ENCODE peak calls at places on chromosomes 12 and 14, in six cellular contexts. O is nephron progenitor cell; K is GM20000; S is CD4-positive, alpha-beta T cell; Q is lung; E is fibroblast of mammary gland. U is an unnamed sample.

GRCh38 chr14:78310263-78310662 is 140.1 kb downstream of the NRXN3 start:
- DNase-seq in O (no peak), K (no peak), S (no peak), Q (no peak), E (no peak), U (no peak)

GRCh38 chr12:133221241-133221640 is 14.4 kb downstream of the ANHX start:
- DNase-seq in O (no peak), K (no peak), S (no peak), Q (peak), E (no peak), U (peak)

GRCh38 chr14:93731753-93732152 is 56.5 kb downstream of the PRIMA1 start:
- DNase-seq in O (no peak), K (no peak), S (no peak), Q (peak), E (no peak), U (no peak)

GRCh38 chr12:26935636-26936378 is 2.0 kb downstream of the INTS13 start:
- DNase-seq in O (no peak), K (no peak), S (no peak), Q (no peak), E (no peak), U (no peak)

GRCh38 chr12:129660961-129661360 is 242.9 kb downstream of the TMEM132D start:
- DNase-seq in O (no peak), K (no peak), S (no peak), Q (no peak), E (no peak), U (no peak)

GRCh38 chr14:74213907-74214803 is 25.1 kb upstream of the VSX2 start:
- DNase-seq in O (no peak), K (no peak), S (no peak), Q (no peak), E (no peak), U (no peak)

GRCh38 chr14:104664588-104664987 is 24.8 kb upstream of the INF2 start:
- DNase-seq in O (no peak), K (no peak), S (no peak), Q (no peak), E (no peak), U (no peak)

GRCh38 chr12:915090-915489 is 34.4 kb downstream of the RAD52 start:
- DNase-seq in O (no peak), K (no peak), S (no peak), Q (no peak), E (no peak), U (no peak)

GRCh38 chr12:6363330-6364036 is 11.9 kb downstream of the SCNN1A start:
- DNase-seq in O (peak), K (peak), S (peak), Q (no peak), E (peak), U (peak)

GRCh38 chr14:50039734-50040400 is 76.5 kb downstream of the VCPKMT start:
- DNase-seq in O (no peak), K (no peak), S (no peak), Q (peak), E (peak), U (no peak)

GRCh38 chr14:71554959-71555612 is 377.1 kb upstream of the RGS6 start:
- DNase-seq in O (no peak), K (no peak), S (no peak), Q (no peak), E (no peak), U (no peak)

GRCh38 chr14:93723001-93723400 is 65.3 kb downstream of the PRIMA1 start:
- DNase-seq in O (no peak), K (no peak), S (no peak), Q (no peak), E (no peak), U (no peak)

GRCh38 chr12:34387711-34388635 is 365.7 kb downstream of the ALG10 start:
- DNase-seq in O (no peak), K (no peak), S (no peak), Q (no peak), E (no peak), U (no peak)

GRCh38 chr12:43789941-43790340 is 16.2 kb downstream of the TWF1 start:
- DNase-seq in O (no peak), K (no peak), S (no peak), Q (no peak), E (peak), U (no peak)

GRCh38 chr12:27284751-27285150 is 40.7 kb downstream of the STK38L start:
- DNase-seq in O (no peak), K (peak), S (no peak), Q (no peak), E (peak), U (peak)

GRCh38 chr12:103909811-103910210 is 20.4 kb upstream of the HSP90B1 start:
- DNase-seq in O (no peak), K (no peak), S (no peak), Q (no peak), E (no peak), U (no peak)

GRCh38 chr12:9751204-9752144 is 9.2 kb downstream of the CD69 start:
- DNase-seq in O (no peak), K (no peak), S (peak), Q (no peak), E (peak), U (no peak)

GRCh38 chr12:47687636-47688035 is 18.2 kb downstream of the RPAP3 start:
- DNase-seq in O (no peak), K (no peak), S (no peak), Q (no peak), E (no peak), U (no peak)

GRCh38 chr14:77589099-77589498 is 27.3 kb downstream of the SPTLC2 start:
- DNase-seq in O (no peak), K (no peak), S (no peak), Q (no peak), E (no peak), U (no peak)

GRCh38 chr14:53519137-53519536 is 366.0 kb upstream of the DDHD1 start:
- DNase-seq in O (no peak), K (no peak), S (no peak), Q (no peak), E (peak), U (no peak)

GRCh38 chr12:94867066-94867855 is 136.2 kb downstream of the NDUFA12 start:
- DNase-seq in O (no peak), K (peak), S (no peak), Q (no peak), E (peak), U (peak)

GRCh38 chr14:100056431-100056830 is 8.8 kb upstream of the EVL start:
- DNase-seq in O (no peak), K (no peak), S (no peak), Q (no peak), E (no peak), U (no peak)

GRCh38 chr14:100059433-100059781 is 5.8 kb upstream of the EVL start:
- DNase-seq in O (no peak), K (no peak), S (no peak), Q (no peak), E (no peak), U (no peak)

GRCh38 chr14:100058777-100059432 is 6.3 kb upstream of the EVL start:
- DNase-seq in O (no peak), K (peak), S (no peak), Q (no peak), E (no peak), U (peak)

GRCh38 chr14:100054553-100055075 is 10.6 kb upstream of the EVL start:
- DNase-seq in O (no peak), K (no peak), S (no peak), Q (no peak), E (no peak), U (no peak)

DNA sequence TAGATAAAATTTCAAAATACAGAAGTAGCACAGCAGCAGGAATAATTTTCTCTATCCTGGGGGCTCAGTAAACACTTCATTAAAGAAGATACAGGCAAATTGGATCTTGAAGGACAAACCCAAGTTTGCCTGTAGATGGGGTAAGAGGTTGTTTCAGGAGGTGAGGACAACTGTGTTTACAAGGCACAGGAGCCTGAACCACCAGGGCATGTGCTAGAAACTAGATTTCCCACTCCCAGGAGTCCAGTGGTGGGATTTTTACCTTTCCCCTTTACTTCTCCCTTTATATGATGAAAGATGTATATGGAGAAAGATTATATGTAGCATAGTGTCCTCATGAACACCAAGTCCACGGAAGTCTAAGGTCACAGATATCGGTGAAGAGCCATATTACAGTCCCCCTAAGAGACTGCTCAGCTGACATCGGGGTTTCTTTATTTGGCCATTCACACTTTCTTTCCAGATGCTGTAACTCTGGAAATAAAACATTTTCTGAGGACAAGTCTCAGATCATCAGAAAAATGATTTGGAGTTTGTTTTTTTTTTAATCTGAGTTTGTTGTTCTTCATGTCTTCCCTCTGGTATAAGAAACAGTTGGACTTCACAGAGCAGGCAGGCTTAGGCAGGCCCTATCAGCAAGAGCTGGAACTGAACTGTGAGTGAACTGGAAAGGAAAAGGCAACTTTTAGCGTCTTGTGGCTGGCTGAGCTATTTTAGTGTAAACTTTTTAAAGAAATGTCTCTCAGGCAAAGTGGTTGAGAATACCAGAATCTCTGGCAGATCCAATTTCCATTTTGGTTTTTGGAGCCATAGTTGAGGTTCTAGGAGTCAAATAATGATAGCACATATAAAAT is 8.0 kb upstream of the EVL start:
- DNase-seq in O (no peak), K (peak), S (no peak), Q (no peak), E (peak), U (peak)
- TF ChIP-seq CTCF in O (no peak), K (peak), S (peak), Q (peak), E (peak), U (peak)

GRCh38 chr14:20343092-20343854 is at the start of gene PARP2:
- DNase-seq in O (peak), K (peak), S (peak), Q (peak), E (peak), U (peak)
- TF ChIP-seq CTCF in O (no peak), K (no peak), S (no peak), Q (no peak), E (no peak), U (no peak)

GRCh38 chr14:75578786-75579781 is 664 bp downstream of the FLVCR2 start:
- DNase-seq in O (no peak), K (peak), S (no peak), Q (no peak), E (peak), U (no peak)
- TF ChIP-seq CTCF in O (no peak), K (no peak), S (no peak), Q (no peak), E (peak), U (no peak)

GRCh38 chr14:96501746-96502620 is at the start of gene PAPOLA:
- DNase-seq in O (peak), K (peak), S (peak), Q (peak), E (peak), U (peak)
- TF ChIP-seq CTCF in O (no peak), K (no peak), S (peak), Q (no peak), E (no peak), U (no peak)

GRCh38 chr12:70824511-70824910 is 96.0 kb downstream of the PTPRR start:
- DNase-seq in O (no peak), K (no peak), S (no peak), Q (no peak), E (no peak), U (no peak)
- TF ChIP-seq CTCF in O (no peak), K (no peak), S (no peak), Q (no peak), E (no peak), U (no peak)

DNA sequence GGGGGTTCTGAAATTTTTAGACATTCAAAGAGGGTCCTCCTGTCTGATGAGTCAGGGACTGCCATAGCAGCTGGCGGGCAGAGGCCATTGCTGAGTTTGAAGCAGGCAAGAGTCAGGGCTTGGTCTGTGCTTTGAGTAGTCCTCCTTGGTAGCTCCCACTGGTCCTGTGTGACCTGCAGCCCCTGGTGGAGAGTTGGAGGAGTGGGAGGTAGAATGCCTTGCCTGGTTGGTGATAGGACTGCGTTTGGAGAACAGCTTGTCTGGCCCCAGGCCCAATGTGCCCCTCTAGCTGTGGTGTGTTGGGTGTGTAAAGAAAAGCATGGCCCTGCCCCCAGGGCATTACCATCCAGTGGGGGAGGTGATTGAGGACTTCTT is 116.7 kb downstream of the BEGAIN start:
- DNase-seq in O (no peak), K (no peak), S (no peak), Q (no peak), E (no peak), U (no peak)
- TF ChIP-seq CTCF in O (no peak), K (no peak), S (no peak), Q (no peak), E (no peak), U (no peak)

GRCh38 chr14:80164991-80165390 is 46.3 kb downstream of the DIO2 start:
- DNase-seq in O (no peak), K (no peak), S (no peak), Q (no peak), E (peak), U (no peak)
- TF ChIP-seq CTCF in O (no peak), K (no peak), S (no peak), Q (no peak), E (no peak), U (no peak)

GRCh38 chr14:75259510-75259855 is 19.1 kb upstream of the FOS start:
- DNase-seq in O (no peak), K (no peak), S (no peak), Q (no peak), E (peak), U (no peak)
- TF ChIP-seq CTCF in O (no peak), K (no peak), S (no peak), Q (no peak), E (peak), U (no peak)